ENCODE peak calls at places on chromosomes 16 and 17, in seven cellular contexts. F, A, Y, G, I, S and T are unnamed samples.

GRCh38 chr17:6799738-6800137 is 23.7 kb downstream of the FBXO39 start:
- DNase-seq in A (no peak), F (no peak), S (no peak), Y (no peak), I (no peak), G (no peak), T (no peak)

GRCh38 chr16:5257462-5257861 is 159.9 kb upstream of the EEF2KMT start:
- DNase-seq in I (no peak), A (peak), G (no peak), Y (no peak), F (no peak), S (no peak), T (no peak)

GRCh38 chr17:72255481-72255880 is 134.7 kb downstream of the SOX9 start:
- DNase-seq in Y (no peak), S (no peak), G (no peak), A (no peak), I (no peak), F (no peak), T (no peak)

GRCh38 chr17:40129498-40129897 is 7.7 kb downstream of the MSL1 start:
- DNase-seq in I (no peak), Y (no peak), G (no peak), S (no peak), A (no peak), F (no peak), T (no peak)

GRCh38 chr16:11233727-11234376 is 22.2 kb downstream of the SOCS1 start:
- DNase-seq in A (no peak), S (no peak), G (no peak), F (peak), Y (no peak), I (no peak), T (no peak)

GRCh38 chr17:21294321-21295035 is 10.0 kb downstream of the MAP2K3 start:
- DNase-seq in A (no peak), G (no peak), S (no peak), F (no peak), I (no peak), Y (no peak), T (peak)

GRCh38 chr17:69047368-69048263 is 13.1 kb downstream of the ABCA9 start:
- DNase-seq in A (peak), Y (no peak), I (peak), G (peak), S (peak), F (no peak), T (no peak)

GRCh38 chr17:72446118-72446517 is 325.3 kb downstream of the SOX9 start:
- DNase-seq in F (no peak), I (no peak), G (no peak), A (no peak), Y (no peak), S (no peak), T (no peak)

GRCh38 chr17:48374650-48375230 is 55.3 kb downstream of the SKAP1 start:
- DNase-seq in F (no peak), G (peak), A (no peak), I (no peak), Y (peak), S (peak), T (peak)

DNA sequence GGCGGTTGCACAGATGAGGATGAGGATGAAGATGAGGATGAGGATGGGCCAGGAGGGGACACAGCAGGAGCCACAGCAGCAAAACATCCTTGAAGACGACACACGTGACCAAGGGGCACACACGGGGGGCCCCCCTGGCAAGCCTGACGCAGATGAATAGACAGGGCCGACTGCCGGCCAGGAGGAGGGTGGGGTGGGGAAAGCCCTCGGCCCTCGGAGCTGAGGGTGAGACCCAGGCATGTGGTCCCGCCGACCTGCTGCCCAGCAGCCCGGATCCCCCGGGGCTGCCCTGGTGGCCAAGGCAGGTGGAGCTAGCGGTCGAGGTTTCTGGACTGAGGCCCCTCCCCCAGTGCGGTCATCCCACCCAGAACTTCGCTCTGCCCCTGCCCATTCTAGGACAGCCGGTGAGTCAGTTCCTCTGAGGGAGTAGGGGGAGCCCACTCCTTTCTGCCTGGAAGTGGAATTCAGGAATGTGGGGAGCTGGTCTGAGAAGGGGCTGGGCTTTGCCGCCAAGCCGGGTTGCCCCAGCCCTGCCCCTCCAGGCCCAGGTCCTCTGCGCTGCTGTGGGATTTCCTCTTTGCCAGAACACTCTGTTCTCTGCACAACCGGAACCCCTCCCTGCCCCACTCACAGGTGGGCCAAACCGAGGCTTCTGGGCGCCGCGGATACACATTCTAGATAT is 9.9 kb downstream of the CYGB start:
- DNase-seq in I (no peak), F (peak), G (no peak), S (peak), Y (peak), A (peak), T (peak)
- TF ChIP-seq CTCF in I (peak), F (no peak), G (no peak), S (no peak), Y (no peak), A (peak), T (no peak)

GRCh38 chr17:18953231-18953728 is 1.3 kb downstream of the SLC5A10 start:
- DNase-seq in Y (no peak), A (no peak), S (no peak), F (no peak), G (no peak), I (no peak), T (no peak)

GRCh38 chr17:18954321-18954720 is 2.4 kb downstream of the SLC5A10 start:
- DNase-seq in A (no peak), Y (no peak), S (no peak), G (no peak), F (no peak), I (no peak), T (no peak)

GRCh38 chr17:18950944-18951905 is 740 bp upstream of the SLC5A10 start:
- DNase-seq in A (no peak), F (no peak), I (no peak), Y (no peak), S (no peak), G (no peak), T (no peak)

GRCh38 chr17:18949566-18949965 is 2.4 kb upstream of the SLC5A10 start:
- DNase-seq in A (no peak), Y (no peak), F (no peak), I (no peak), G (no peak), S (no peak), T (no peak)

DNA sequence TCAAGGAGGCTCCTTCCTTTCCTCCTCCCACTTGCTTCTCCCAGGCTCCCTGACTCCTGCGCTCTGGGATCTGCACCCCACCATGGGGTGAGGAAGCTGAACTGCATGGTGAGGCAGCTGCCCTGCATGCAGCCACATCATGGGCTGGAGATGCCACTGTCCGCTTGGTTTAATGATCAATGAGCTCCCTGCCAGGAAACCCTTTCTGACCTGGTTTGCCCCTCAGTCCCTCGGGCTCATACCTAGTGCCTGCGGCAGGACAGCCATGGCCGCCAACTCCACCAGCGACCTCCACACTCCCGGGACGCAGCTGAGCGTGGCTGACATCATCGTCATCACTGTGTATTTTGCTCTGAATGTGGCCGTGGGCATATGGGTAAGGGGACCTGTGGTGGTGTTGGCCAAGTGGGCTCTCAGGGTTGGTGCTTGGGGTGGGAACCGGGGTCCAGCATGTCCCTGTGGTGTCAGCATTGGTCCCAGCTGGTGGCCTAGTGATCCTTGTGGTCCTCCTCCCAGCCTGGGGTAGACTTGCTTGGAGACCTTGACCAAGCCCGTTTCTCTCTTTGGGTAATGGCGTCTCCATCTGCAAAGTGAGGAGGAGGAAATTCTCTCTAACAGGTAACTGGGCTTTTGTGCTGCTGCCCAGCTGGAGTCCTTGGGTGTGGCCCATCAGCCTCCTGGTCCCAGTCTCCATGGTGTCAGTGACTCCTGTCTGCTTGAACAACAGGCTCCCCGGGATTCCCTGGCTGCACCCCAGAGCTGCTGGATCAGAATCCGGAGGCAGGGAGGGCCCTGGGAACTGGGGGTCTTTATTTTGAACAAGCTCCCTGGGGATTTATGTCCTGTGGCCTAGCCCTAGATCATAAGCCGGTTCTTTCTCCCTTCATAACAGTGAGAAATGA is at the start of gene SLC5A10:
- DNase-seq in A (no peak), G (no peak), I (no peak), S (no peak), F (no peak), Y (no peak), T (peak)
- TF ChIP-seq CTCF in A (peak), G (no peak), I (peak), S (no peak), F (no peak), Y (peak), T (no peak)

GRCh38 chr16:1823821-1824220 is 2.8 kb downstream of the HAGH start:
- DNase-seq in S (peak), I (peak), G (peak), A (peak), F (no peak), Y (no peak), T (peak)
- TF ChIP-seq CTCF in S (no peak), I (peak), G (no peak), A (peak), F (no peak), Y (peak), T (no peak)

DNA sequence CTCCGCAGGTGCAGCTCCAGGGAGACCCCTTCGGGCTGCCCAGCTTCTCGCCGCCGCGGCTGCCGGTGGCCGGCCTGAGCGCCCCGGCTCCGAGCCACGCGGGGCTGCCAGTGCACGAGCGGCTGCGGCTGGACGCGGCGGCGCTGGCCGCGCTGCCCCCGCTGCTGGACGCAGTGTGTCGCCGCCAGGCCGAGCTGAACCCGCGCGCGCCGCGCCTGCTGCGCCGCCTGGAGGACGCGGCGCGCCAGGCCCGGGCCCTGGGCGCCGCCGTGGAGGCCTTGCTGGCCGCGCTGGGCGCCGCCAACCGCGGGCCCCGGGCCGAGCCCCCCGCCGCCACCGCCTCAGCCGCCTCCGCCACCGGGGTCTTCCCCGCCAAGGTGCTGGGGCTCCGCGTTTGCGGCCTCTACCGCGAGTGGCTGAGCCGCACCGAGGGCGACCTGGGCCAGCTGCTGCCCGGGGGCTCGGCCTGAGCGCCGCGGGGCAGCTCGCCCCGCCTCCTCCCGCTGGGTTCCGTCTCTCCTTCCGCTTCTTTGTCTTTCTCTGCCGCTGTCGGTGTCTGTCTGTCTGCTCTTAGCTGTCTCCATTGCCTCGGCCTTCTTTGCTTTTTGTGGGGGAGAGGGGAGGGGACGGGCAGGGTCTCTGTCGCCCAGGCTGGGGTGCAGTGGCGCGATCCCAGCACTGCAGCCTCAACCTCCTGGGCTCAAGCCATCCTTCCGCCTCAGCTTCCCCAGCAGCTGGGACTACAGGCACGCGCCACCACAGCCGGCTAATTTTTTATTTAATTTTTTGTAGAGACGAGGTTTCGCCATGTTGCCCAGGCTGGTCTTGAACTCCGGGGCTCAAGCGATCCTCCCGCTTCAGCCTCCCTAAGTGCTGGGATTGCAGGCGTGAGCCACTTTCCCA is 5.9 kb downstream of the CTF1 start:
- DNase-seq in A (peak), S (peak), F (peak), I (no peak), Y (peak), G (peak), T (peak)
- TF ChIP-seq CTCF in A (no peak), S (peak), F (no peak), I (no peak), Y (peak), G (no peak), T (peak)

DNA sequence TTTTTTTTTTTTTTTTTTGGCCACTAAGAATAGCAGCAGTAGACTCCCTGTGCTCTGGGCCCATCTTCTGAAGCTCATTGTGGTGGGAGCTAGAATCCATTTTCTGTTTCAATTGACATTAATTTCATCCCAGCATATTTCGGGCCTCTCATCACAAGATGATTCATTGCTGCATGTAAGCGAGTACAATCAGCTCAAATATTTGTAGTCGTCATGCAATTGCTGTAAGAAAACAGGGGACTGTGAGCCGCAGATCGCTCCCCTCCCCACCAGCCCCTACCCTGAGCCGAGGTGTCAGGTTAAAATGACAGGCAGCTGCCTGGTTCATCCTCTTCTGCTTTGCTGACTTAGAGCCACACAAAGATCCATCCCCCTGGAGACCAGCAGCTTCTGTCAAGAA is 358.8 kb upstream of the CDH5 start:
- DNase-seq in S (no peak), G (no peak), F (no peak), A (peak), I (peak), Y (no peak), T (no peak)
- TF ChIP-seq CTCF in S (no peak), G (no peak), F (no peak), A (no peak), I (no peak), Y (no peak), T (no peak)

DNA sequence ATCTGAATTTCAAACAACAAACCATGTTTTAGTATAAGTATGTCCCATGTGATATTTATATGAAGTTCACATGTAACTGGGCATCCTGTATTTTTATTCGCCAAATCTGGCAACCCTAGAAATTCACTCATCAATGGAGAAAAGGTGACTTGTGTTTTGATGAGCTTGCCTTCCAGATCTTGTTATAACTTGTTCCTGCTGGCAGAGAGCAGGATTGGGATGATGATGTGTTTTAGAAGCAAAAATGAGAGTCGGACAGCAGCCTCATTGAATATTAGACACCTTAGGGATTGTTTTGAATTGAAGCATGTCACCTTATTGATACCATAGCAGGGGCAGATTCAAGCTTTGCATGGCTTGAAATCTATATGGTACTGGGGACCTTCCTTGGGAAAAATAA is 85.4 kb upstream of the MED13 start:
- DNase-seq in G (no peak), F (no peak), I (no peak), S (no peak), Y (no peak), A (no peak), T (no peak)
- TF ChIP-seq CTCF in G (no peak), F (no peak), I (no peak), S (no peak), Y (no peak), A (no peak), T (no peak)